ENCODE peak calls at places on chromosomes 4 and X, in four cellular contexts. W is HFFc6, V is brain microvascular endothelial cell, J is fibroblast of mammary gland. X is an unnamed sample.
A peak's percentile ranks its signal among the peaks of the same experiment; 100 is the strongest.

GRCh38 chr4:111506706-111507105 is 638.5 kb upstream of the FAM241A start:
- DNase-seq in J (peak; percentile 83), V (peak; percentile 2), W (peak; percentile 82), X (peak; percentile 44)

GRCh38 chr4:163249042-163249441 is 82.4 kb upstream of the NAF1 start:
- DNase-seq in J (no peak), W (no peak), V (no peak), X (no peak)

GRCh38 chr4:45215976-45216542 is 489.7 kb upstream of the GNPDA2 start:
- DNase-seq in V (no peak), J (no peak), W (no peak), X (no peak)

GRCh38 chr4:140568507-140569306 is at the start of gene UCP1:
- DNase-seq in V (no peak), W (no peak), J (no peak), X (no peak)

GRCh38 chr4:11218692-11219091 is 210.0 kb downstream of the HS3ST1 start:
- DNase-seq in J (no peak), W (no peak), V (no peak), X (no peak)

GRCh38 chr4:159227984-159228383 is 125.1 kb downstream of the RAPGEF2 start:
- DNase-seq in W (peak; percentile 52), J (peak; percentile 75), V (peak; percentile 91), X (peak; percentile 70)

GRCh38 chrX:3227526-3227925 is 118.9 kb downstream of the MXRA5 start:
- DNase-seq in J (no peak), W (no peak), V (no peak), X (no peak)

GRCh38 chr4:15989431-15989830 is 26.5 kb upstream of the FGFBP2 start:
- DNase-seq in J (peak; percentile 48), V (no peak), W (no peak), X (no peak)

GRCh38 chr4:152106113-152106763 is 345.4 kb upstream of the GATB start:
- DNase-seq in W (peak; percentile 97), V (peak; percentile 91), J (peak; percentile 98), X (peak; percentile 92)

GRCh38 chr4:4990857-4991540 is 28.3 kb downstream of the CYTL1 start:
- DNase-seq in J (peak; percentile 95), W (peak; percentile 95), V (peak; percentile 64), X (peak; percentile 31)

GRCh38 chr4:94880976-94881375 is 123.2 kb downstream of the BMPR1B start:
- DNase-seq in J (peak; percentile 19), W (no peak), V (no peak), X (peak; percentile 52)

GRCh38 chrX:50780144-50780543 is 33.9 kb downstream of the SHROOM4 start:
- DNase-seq in J (no peak), W (no peak), V (no peak), X (no peak)

GRCh38 chr4:144862221-144862620 is 216.3 kb downstream of the HHIP start:
- DNase-seq in V (no peak), W (no peak), J (no peak), X (no peak)

GRCh38 chr4:68951078-68951805 is at the start of gene UGT2A3:
- DNase-seq in J (no peak), W (no peak), V (no peak), X (no peak)

GRCh38 chr4:11367371-11367770 is 61.3 kb downstream of the HS3ST1 start:
- DNase-seq in W (no peak), V (peak; percentile 44), J (peak; percentile 9), X (no peak)

GRCh38 chrX:151825927-151826471 is 86.7 kb upstream of the MAGEA4 start:
- DNase-seq in J (peak; percentile 89), V (peak; percentile 68), W (peak; percentile 82), X (peak; percentile 67)

GRCh38 chrX:53476371-53476770 is 42.2 kb upstream of the HSD17B10 start:
- DNase-seq in J (peak; percentile 79), W (peak; percentile 27), V (peak; percentile 51), X (peak; percentile 60)

GRCh38 chr4:16758206-16758605 is 140.2 kb downstream of the LDB2 start:
- DNase-seq in W (no peak), V (no peak), J (no peak), X (no peak)

GRCh38 chr4:42995343-42995944 is 102.9 kb downstream of the GRXCR1 start:
- DNase-seq in W (no peak), V (no peak), J (peak; percentile 45), X (peak; percentile 4)

GRCh38 chr4:76897522-76898384 is at the start of gene SOWAHB:
- DNase-seq in W (no peak), V (no peak), J (no peak), X (no peak)

GRCh38 chr4:102825261-102826071 is 1.9 kb downstream of the UBE2D3 start:
- DNase-seq in W (peak; percentile 71), V (peak; percentile 56), J (peak; percentile 83), X (peak; percentile 57)

GRCh38 chr4:76457885-76458284 is 22.9 kb downstream of the SHROOM3 start:
- DNase-seq in J (no peak), W (no peak), V (peak; percentile 39), X (no peak)

GRCh38 chrX:154032653-154033052 is 13.0 kb upstream of the IRAK1 start:
- DNase-seq in V (no peak), W (no peak), J (no peak), X (no peak)

GRCh38 chr4:102477657-102478056 is 23.5 kb upstream of the NFKB1 start:
- DNase-seq in J (peak; percentile 67), V (no peak), W (peak; percentile 27), X (peak; percentile 64)

GRCh38 chrX:80173261-80173660 is 158.7 kb downstream of the TBX22 start:
- DNase-seq in V (no peak), W (no peak), J (no peak), X (no peak)

GRCh38 chr4:73222466-73223257 is 35.9 kb downstream of the ANKRD17 start:
- DNase-seq in W (peak; percentile 98), J (peak; percentile 95), V (peak; percentile 93), X (peak; percentile 88)

GRCh38 chr4:103074598-103075434 is 1.7 kb downstream of the SLC9B2 start:
- DNase-seq in W (no peak), J (peak; percentile 62), V (no peak), X (peak; percentile 15)

GRCh38 chr4:121898150-121898549 is 27.9 kb upstream of the BBS7 start:
- DNase-seq in W (no peak), V (no peak), J (no peak), X (no peak)

GRCh38 chrX:49069038-49069437 is 4.8 kb downstream of the PRAF2 start:
- DNase-seq in V (no peak), J (no peak), W (no peak), X (no peak)

GRCh38 chrX:15856580-15856979 is 2.0 kb upstream of the AP1S2 start:
- DNase-seq in J (no peak), V (no peak), W (no peak), X (no peak)